ENCODE peak calls at places on chromosomes 3 and 15, in eight cellular contexts. B is transverse colon; G is psoas muscle; A is kidney; K is CD8-positive, alpha-beta T cell; F is neuronal stem cell; S is neural progenitor cell; I is CD8-positive, alpha-beta memory T cell. R is an unnamed sample.

GRCh38 chr15:67799801-67800205 is 25.5 kb upstream of the SKOR1 start:
- DNase-seq in F (no peak), G (no peak), S (no peak), B (no peak), A (no peak), I (no peak), K (no peak), R (no peak)

GRCh38 chr3:159787794-159788205 is 200.8 kb upstream of the IL12A start:
- DNase-seq in A (no peak), S (no peak), I (no peak), K (no peak), B (peak; percentile 66), F (no peak), G (no peak), R (no peak)

GRCh38 chr3:150232992-150233451 is 175.1 kb upstream of the TSC22D2 start:
- DNase-seq in I (no peak), S (no peak), B (no peak), K (no peak), A (no peak), F (no peak), G (no peak), R (no peak)

GRCh38 chr3:81485444-81485865 is 276.0 kb downstream of the GBE1 start:
- DNase-seq in A (no peak), S (no peak), K (no peak), G (no peak), B (peak; percentile 12), F (no peak), I (no peak), R (no peak)

GRCh38 chr3:129686941-129687340 is 80.5 kb upstream of the PLXND1 start:
- DNase-seq in G (no peak), F (no peak), I (no peak), B (no peak), K (no peak), S (no peak), A (no peak), R (no peak)

GRCh38 chr15:76863123-76863522 is 42.0 kb downstream of the SCAPER start:
- DNase-seq in B (no peak), G (no peak), A (no peak), K (no peak), F (peak; percentile 24), I (no peak), S (peak; percentile 45), R (no peak)

GRCh38 chr15:51450001-51450400 is 108.5 kb downstream of the GLDN start:
- DNase-seq in S (no peak), K (no peak), A (no peak), G (no peak), I (no peak), F (no peak), B (no peak), R (no peak)

GRCh38 chr3:184815046-184815930 is 3.3 kb downstream of the VPS8 start:
- DNase-seq in K (peak; percentile 59), A (no peak), B (no peak), I (peak; percentile 40), G (no peak), S (no peak), F (no peak), R (no peak)

GRCh38 chr15:75178171-75178937 is 23.3 kb upstream of the C15orf39 start:
- DNase-seq in B (peak; percentile 72), K (no peak), A (peak; percentile 85), I (no peak), S (peak; percentile 74), F (no peak), G (peak; percentile 44), R (no peak)

GRCh38 chr15:66855039-66855438 is 153.0 kb downstream of the SMAD6 start:
- DNase-seq in B (no peak), S (no peak), K (no peak), F (no peak), A (no peak), G (no peak), I (no peak), R (no peak)

GRCh38 chr3:184676927-184677326 is 34.9 kb downstream of the MAGEF1 start:
- DNase-seq in G (no peak), A (no peak), I (no peak), F (no peak), K (no peak), B (no peak), S (no peak), R (no peak)

GRCh38 chr3:142644502-142644901 is 48.3 kb downstream of the PLS1 start:
- DNase-seq in S (no peak), A (no peak), F (no peak), K (no peak), B (no peak), I (no peak), G (no peak), R (no peak)

GRCh38 chr3:152443212-152444023 is 174.7 kb downstream of the MBNL1 start:
- DNase-seq in S (no peak), B (no peak), K (no peak), I (no peak), G (no peak), F (no peak), A (no peak), R (no peak)

GRCh38 chr3:152446495-152446894 is 177.8 kb downstream of the MBNL1 start:
- DNase-seq in I (no peak), B (no peak), K (no peak), G (no peak), F (no peak), A (no peak), S (no peak), R (no peak)

GRCh38 chr3:152447509-152447908 is 178.8 kb downstream of the MBNL1 start:
- DNase-seq in I (no peak), B (no peak), A (no peak), F (no peak), G (no peak), K (peak; percentile 34), S (no peak), R (no peak)

GRCh38 chr3:152445227-152445626 is 176.5 kb downstream of the MBNL1 start:
- DNase-seq in F (no peak), B (no peak), G (no peak), K (no peak), S (no peak), A (no peak), I (no peak), R (no peak)

GRCh38 chr3:152444029-152444641 is 175.4 kb downstream of the MBNL1 start:
- DNase-seq in K (no peak), G (no peak), A (no peak), I (no peak), S (peak; percentile 28), B (no peak), F (no peak), R (peak; percentile 59)
- H3K4me1 ChIP-seq in K (peaks cover 55% of the 10 kb centered on the region), G (peaks cover 73% of the 10 kb centered on the region), A (peaks cover 4% of the 10 kb centered on the region), I (peaks cover 66% of the 10 kb centered on the region), S (no peaks in the 10 kb centered on the region), B (no peaks in the 10 kb centered on the region), F (no peaks in the 10 kb centered on the region), R (peaks cover 7% of the 10 kb centered on the region)

GRCh38 chr3:20040476-20041196 is 390 bp downstream of the KAT2B start:
- DNase-seq in I (peak; percentile 59), S (peak; percentile 94), B (peak; percentile 85), F (peak; percentile 84), K (peak; percentile 60), A (peak; percentile 92), G (peak; percentile 73), R (peak; percentile 89)

GRCh38 chr3:20042331-20042730 is 2.1 kb downstream of the KAT2B start:
- DNase-seq in I (no peak), F (no peak), B (no peak), G (no peak), K (no peak), S (no peak), A (no peak), R (no peak)

GRCh38 chr3:20041197-20041780 is 1.0 kb downstream of the KAT2B start:
- DNase-seq in A (peak; percentile 95), B (peak; percentile 91), G (peak; percentile 90), K (peak; percentile 74), I (peak; percentile 72), F (peak; percentile 56), S (peak; percentile 77), R (peak; percentile 91)

GRCh38 chr3:20046556-20046955 is 6.3 kb downstream of the KAT2B start:
- DNase-seq in S (no peak), K (no peak), G (no peak), B (no peak), F (no peak), A (no peak), I (no peak), R (no peak)

DNA sequence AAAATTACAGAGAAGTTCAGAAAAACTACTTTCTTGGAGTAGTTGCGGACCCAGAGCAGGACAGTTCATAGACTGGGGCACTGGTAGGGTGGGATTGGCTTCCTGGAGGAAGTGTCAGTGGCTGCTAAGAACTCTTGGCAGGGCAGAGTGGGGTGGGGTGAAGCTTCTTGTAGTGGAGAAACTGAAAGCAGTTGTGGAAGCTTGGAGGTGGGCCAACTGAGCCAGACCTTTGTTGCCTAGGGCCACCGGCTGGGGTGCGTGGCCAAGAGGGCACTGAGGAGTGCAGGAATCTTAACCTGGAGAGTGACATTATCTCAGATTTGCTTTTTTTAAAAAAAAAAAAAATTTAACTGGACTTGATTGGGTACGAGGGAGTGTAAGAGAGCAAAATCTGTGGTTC is 3.2 kb downstream of the KAT2B start:
- DNase-seq in F (no peak), I (peak; percentile 60), K (peak; percentile 59), G (peak; percentile 78), B (peak; percentile 93), S (no peak), A (peak; percentile 91), R (no peak)
- H3K4me3 ChIP-seq in F (no peak overlapping the region), I (peak overlapping the region; percentile 48), K (peak overlapping the region; percentile 45), G (peak overlapping the region; percentile 53), B (no peak overlapping the region), S (no peak overlapping the region), A (peak overlapping the region; percentile 35), R (no peak overlapping the region)

GRCh38 chr15:90205050-90205848 is 4.1 kb downstream of the SEMA4B start:
- DNase-seq in B (no peak), I (no peak), G (no peak), S (no peak), K (no peak), F (no peak), A (peak; percentile 56), R (no peak)
- H3K4me1 ChIP-seq in B (peaks cover 18% of the 10 kb centered on the region), I (peaks cover 29% of the 10 kb centered on the region), G (peaks cover 10% of the 10 kb centered on the region), S (peaks cover 10% of the 10 kb centered on the region), K (peaks cover 20% of the 10 kb centered on the region), F (peaks cover 11% of the 10 kb centered on the region), A (peaks cover 13% of the 10 kb centered on the region), R (peaks cover 11% of the 10 kb centered on the region)

DNA sequence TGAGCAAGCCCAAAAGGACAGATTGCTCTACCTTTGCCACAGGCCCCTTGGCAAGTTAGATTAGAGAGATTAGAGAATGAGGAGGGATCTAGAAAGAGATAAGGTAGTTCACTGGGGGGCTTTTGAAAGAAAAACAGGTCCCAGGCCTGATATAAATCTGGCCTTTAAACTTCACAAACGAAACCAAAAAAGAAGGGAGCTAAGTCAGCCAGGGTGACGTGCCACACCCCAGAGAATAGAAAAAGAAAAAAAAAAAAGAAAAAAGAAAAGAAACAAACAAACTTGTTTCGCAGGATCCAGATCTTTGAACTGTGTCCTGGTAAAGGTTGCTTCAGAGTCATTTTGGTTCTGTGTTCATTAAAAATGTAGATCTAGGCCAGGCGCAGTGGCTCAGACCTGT is 3.6 kb downstream of the KAT2B start:
- DNase-seq in I (peak; percentile 41), S (no peak), B (no peak), G (no peak), K (no peak), A (no peak), F (no peak), R (no peak)
- H3K4me3 ChIP-seq in I (peak overlapping the region; percentile 48), S (no peak overlapping the region), B (no peak overlapping the region), G (peak overlapping the region; percentile 53), K (peak overlapping the region; percentile 45), A (peak overlapping the region; percentile 35), F (no peak overlapping the region), R (no peak overlapping the region)

GRCh38 chr3:73581134-73581846 is 43.5 kb downstream of the PDZRN3 start:
- DNase-seq in I (no peak), K (no peak), G (no peak), S (no peak), A (no peak), B (no peak), F (no peak), R (no peak)
- H3K4me1 ChIP-seq in I (no peaks in the 10 kb centered on the region), K (no peaks in the 10 kb centered on the region), G (peaks cover 63% of the 10 kb centered on the region), S (no peaks in the 10 kb centered on the region), A (peaks cover 6% of the 10 kb centered on the region), B (no peaks in the 10 kb centered on the region), F (peaks cover 3% of the 10 kb centered on the region), R (no peaks in the 10 kb centered on the region)